ENCODE peak calls at places on chromosome 4, in six cellular contexts. Y is stimulated activated CD8-positive, alpha-beta memory T cell treated with anti-CD3 and anti-CD28 coated beads, Interleukin-4, amount 100 ng/mL, for 4 hours; A is T follicular helper cell; J is AG08395; U is NCI-H774; O is activated CD4-positive, CD25-positive, alpha-beta regulatory T cell treated with anti-CD3 and anti-CD28 coated beads, Interleukin-2, amount 50 U/mL, for 16 hours. P is an unnamed sample.

GRCh38 chr4:2266181-2266580 is 4.3 kb upstream of the MXD4 start:
- DNase-seq in J (peak), O (no peak), U (no peak), A (no peak), Y (no peak), P (peak)

GRCh38 chr4:7892212-7893019 is 47.2 kb downstream of the AFAP1 start:
- DNase-seq in Y (no peak), A (no peak), J (peak), U (no peak), O (no peak), P (no peak)

GRCh38 chr4:68249434-68249833 is 3.9 kb upstream of the TMPRSS11B start:
- DNase-seq in J (no peak), A (no peak), Y (no peak), O (no peak), U (no peak), P (no peak)

GRCh38 chr4:16496501-16496900 is 270.2 kb upstream of the TAPT1 start:
- DNase-seq in A (no peak), U (no peak), J (peak), O (no peak), Y (no peak), P (no peak)

GRCh38 chr4:98603683-98604573 is 54.5 kb downstream of the TSPAN5 start:
- DNase-seq in Y (no peak), U (no peak), A (no peak), J (peak), O (no peak), P (no peak)

GRCh38 chr4:139912423-139912822 is 241.6 kb downstream of the MAML3 start:
- DNase-seq in U (no peak), O (no peak), J (no peak), Y (no peak), A (no peak), P (no peak)

GRCh38 chr4:41600243-41600642 is 62.3 kb downstream of the LIMCH1 start:
- DNase-seq in A (no peak), J (no peak), O (no peak), Y (no peak), U (peak), P (no peak)

GRCh38 chr4:145863191-145863590 is 75.4 kb downstream of the ZNF827 start:
- DNase-seq in Y (no peak), A (no peak), J (no peak), O (no peak), U (no peak), P (no peak)

GRCh38 chr4:4837921-4838601 is 21.4 kb upstream of the MSX1 start:
- DNase-seq in U (no peak), Y (no peak), A (no peak), J (no peak), O (no peak), P (no peak)

GRCh38 chr4:166432842-166433241 is 559.8 kb downstream of the TLL1 start:
- DNase-seq in J (no peak), A (no peak), Y (no peak), U (no peak), O (no peak), P (no peak)

GRCh38 chr4:13176603-13177190 is 307.4 kb downstream of the RAB28 start:
- DNase-seq in Y (no peak), J (no peak), U (no peak), O (no peak), A (no peak), P (no peak)

GRCh38 chr4:31291238-31291637 is 571.1 kb downstream of the PCDH7 start:
- DNase-seq in U (no peak), O (no peak), J (no peak), A (no peak), Y (no peak), P (no peak)

GRCh38 chr4:146472404-146472803 is 49.3 kb downstream of the SLC10A7 start:
- DNase-seq in U (no peak), O (no peak), A (no peak), Y (no peak), J (no peak), P (no peak)

GRCh38 chr4:184805462-184806245 is 20.1 kb downstream of the ACSL1 start:
- DNase-seq in U (no peak), A (no peak), O (no peak), Y (no peak), J (no peak), P (peak)

GRCh38 chr4:5895287-5895686 is 2.4 kb upstream of the CRMP1 start:
- DNase-seq in U (no peak), J (no peak), Y (no peak), A (no peak), O (no peak), P (no peak)

GRCh38 chr4:83012631-83013419 is 2.2 kb upstream of the LIN54 start:
- DNase-seq in Y (peak), J (peak), O (peak), U (peak), A (peak), P (peak)

GRCh38 chr4:153036931-153037330 is 100.8 kb downstream of the FHDC1 start:
- DNase-seq in U (no peak), J (no peak), O (no peak), A (no peak), Y (no peak), P (no peak)

GRCh38 chr4:107801766-107802211 is 22.9 kb upstream of the SGMS2 start:
- DNase-seq in O (no peak), J (peak), Y (no peak), A (no peak), U (no peak), P (no peak)

GRCh38 chr4:28313729-28314713 is 1453.4 kb downstream of the STIM2 start:
- DNase-seq in O (no peak), Y (no peak), U (peak), J (no peak), A (no peak), P (no peak)

GRCh38 chr4:140213736-140214135 is 59.8 kb upstream of the MAML3 start:
- DNase-seq in U (no peak), O (no peak), A (no peak), J (no peak), Y (no peak), P (no peak)

GRCh38 chr4:125681240-125681639 is 366.5 kb downstream of the FAT4 start:
- DNase-seq in Y (no peak), A (no peak), O (no peak), U (no peak), J (no peak), P (no peak)

P was measured in tibial nerve.